ENCODE peak calls at places on chromosome 6, in nine cellular contexts. One of them, this sample, is unnamed.

GRCh38 chr6:32609731-32610640 is 20.3 kb upstream of the HLA-DRB1 start:
- DNase-seq in brain microvascular endothelial cell: peak
- DNase-seq in cardiac muscle cell: peak
- DNase-seq in thyroid gland: peak
- DNase-seq in PC-3: peak
- DNase-seq in RWPE1: peak
- DNase-seq in ovary: no peak
- DNase-seq in GM12878: peak
- DNase-seq in tibial nerve: peak
- DNase-seq in this sample: no peak

GRCh38 chr6:167487706-167488664 is 163.1 kb downstream of the TTLL2 start:
- DNase-seq in brain microvascular endothelial cell: no peak
- DNase-seq in cardiac muscle cell: no peak
- DNase-seq in thyroid gland: no peak
- DNase-seq in PC-3: no peak
- DNase-seq in RWPE1: no peak
- DNase-seq in ovary: no peak
- DNase-seq in GM12878: no peak
- DNase-seq in tibial nerve: no peak
- DNase-seq in this sample: no peak

GRCh38 chr6:159063549-159063948 is 18.8 kb upstream of the TAGAP start:
- DNase-seq in brain microvascular endothelial cell: no peak
- DNase-seq in cardiac muscle cell: no peak
- DNase-seq in thyroid gland: no peak
- DNase-seq in PC-3: no peak
- DNase-seq in RWPE1: no peak
- DNase-seq in ovary: no peak
- DNase-seq in GM12878: no peak
- DNase-seq in tibial nerve: no peak
- DNase-seq in this sample: no peak

GRCh38 chr6:108584323-108584722 is 23.6 kb downstream of the FOXO3 start:
- DNase-seq in brain microvascular endothelial cell: no peak
- DNase-seq in cardiac muscle cell: no peak
- DNase-seq in thyroid gland: no peak
- DNase-seq in PC-3: no peak
- DNase-seq in RWPE1: no peak
- DNase-seq in ovary: no peak
- DNase-seq in GM12878: no peak
- DNase-seq in tibial nerve: no peak
- DNase-seq in this sample: no peak

GRCh38 chr6:152112503-152113261 is 305.2 kb downstream of the ESR1 start:
- DNase-seq in brain microvascular endothelial cell: no peak
- DNase-seq in cardiac muscle cell: no peak
- DNase-seq in thyroid gland: peak
- DNase-seq in PC-3: no peak
- DNase-seq in RWPE1: no peak
- DNase-seq in ovary: no peak
- DNase-seq in GM12878: no peak
- DNase-seq in tibial nerve: peak
- DNase-seq in this sample: peak

GRCh38 chr6:129698430-129698829 is 11.5 kb downstream of the ARHGAP18 start:
- DNase-seq in brain microvascular endothelial cell: no peak
- DNase-seq in cardiac muscle cell: no peak
- DNase-seq in thyroid gland: no peak
- DNase-seq in PC-3: no peak
- DNase-seq in RWPE1: no peak
- DNase-seq in ovary: no peak
- DNase-seq in GM12878: no peak
- DNase-seq in tibial nerve: no peak
- DNase-seq in this sample: no peak

GRCh38 chr6:163738725-163739124 is 324.2 kb downstream of the QKI start:
- DNase-seq in brain microvascular endothelial cell: no peak
- DNase-seq in cardiac muscle cell: no peak
- DNase-seq in thyroid gland: no peak
- DNase-seq in PC-3: no peak
- DNase-seq in RWPE1: no peak
- DNase-seq in ovary: no peak
- DNase-seq in GM12878: no peak
- DNase-seq in tibial nerve: no peak
- DNase-seq in this sample: no peak

GRCh38 chr6:110528051-110528929 is 51.9 kb upstream of the SLC22A16 start:
- DNase-seq in brain microvascular endothelial cell: peak
- DNase-seq in cardiac muscle cell: peak
- DNase-seq in thyroid gland: peak
- DNase-seq in PC-3: peak
- DNase-seq in RWPE1: peak
- DNase-seq in ovary: no peak
- DNase-seq in GM12878: peak
- DNase-seq in tibial nerve: peak
- DNase-seq in this sample: no peak

GRCh38 chr6:168533428-168533827 is 92.4 kb downstream of the SMOC2 start:
- DNase-seq in brain microvascular endothelial cell: no peak
- DNase-seq in cardiac muscle cell: no peak
- DNase-seq in thyroid gland: peak
- DNase-seq in PC-3: no peak
- DNase-seq in RWPE1: no peak
- DNase-seq in ovary: no peak
- DNase-seq in GM12878: no peak
- DNase-seq in tibial nerve: peak
- DNase-seq in this sample: no peak

GRCh38 chr6:37630281-37630799 is 67.3 kb downstream of the MDGA1 start:
- DNase-seq in brain microvascular endothelial cell: peak
- DNase-seq in cardiac muscle cell: peak
- DNase-seq in thyroid gland: no peak
- DNase-seq in PC-3: peak
- DNase-seq in RWPE1: peak
- DNase-seq in ovary: no peak
- DNase-seq in GM12878: no peak
- DNase-seq in tibial nerve: no peak
- DNase-seq in this sample: no peak
- H3K27ac ChIP-seq in brain microvascular endothelial cell: peak
- H3K27ac ChIP-seq in cardiac muscle cell: no peak
- H3K27ac ChIP-seq in thyroid gland: no peak
- H3K27ac ChIP-seq in PC-3: peak
- H3K27ac ChIP-seq in RWPE1: peak
- H3K27ac ChIP-seq in ovary: no peak
- H3K27ac ChIP-seq in GM12878: no peak
- H3K27ac ChIP-seq in tibial nerve: no peak
- H3K27ac ChIP-seq in this sample: no peak

DNA sequence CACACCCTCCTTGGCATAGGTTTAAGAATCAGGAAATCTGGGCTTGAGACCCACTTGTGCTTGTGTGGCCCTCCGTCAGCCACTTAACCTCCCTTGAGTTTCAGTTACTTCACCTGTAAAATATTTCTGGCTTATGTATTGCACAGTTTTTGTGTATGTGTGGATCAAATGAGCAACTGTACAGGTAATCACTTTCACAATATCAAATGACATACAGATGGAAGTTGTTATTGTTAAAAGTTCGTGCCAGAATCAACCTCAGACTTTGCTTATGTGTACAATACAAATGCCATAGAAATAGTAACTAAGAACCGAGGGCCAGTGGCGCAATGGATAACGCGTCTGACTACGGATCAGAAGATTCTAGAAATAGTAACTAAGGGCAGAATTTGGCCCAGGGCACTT is 65.6 kb upstream of the KIF13A start:
- DNase-seq in brain microvascular endothelial cell: no peak
- DNase-seq in cardiac muscle cell: no peak
- DNase-seq in thyroid gland: no peak
- DNase-seq in PC-3: no peak
- DNase-seq in RWPE1: no peak
- DNase-seq in ovary: no peak
- DNase-seq in GM12878: no peak
- DNase-seq in tibial nerve: no peak
- DNase-seq in this sample: no peak
- H3K27ac ChIP-seq in brain microvascular endothelial cell: no peak
- H3K27ac ChIP-seq in cardiac muscle cell: no peak
- H3K27ac ChIP-seq in thyroid gland: no peak
- H3K27ac ChIP-seq in PC-3: no peak
- H3K27ac ChIP-seq in RWPE1: no peak
- H3K27ac ChIP-seq in ovary: no peak
- H3K27ac ChIP-seq in GM12878: no peak
- H3K27ac ChIP-seq in tibial nerve: peak
- H3K27ac ChIP-seq in this sample: no peak

DNA sequence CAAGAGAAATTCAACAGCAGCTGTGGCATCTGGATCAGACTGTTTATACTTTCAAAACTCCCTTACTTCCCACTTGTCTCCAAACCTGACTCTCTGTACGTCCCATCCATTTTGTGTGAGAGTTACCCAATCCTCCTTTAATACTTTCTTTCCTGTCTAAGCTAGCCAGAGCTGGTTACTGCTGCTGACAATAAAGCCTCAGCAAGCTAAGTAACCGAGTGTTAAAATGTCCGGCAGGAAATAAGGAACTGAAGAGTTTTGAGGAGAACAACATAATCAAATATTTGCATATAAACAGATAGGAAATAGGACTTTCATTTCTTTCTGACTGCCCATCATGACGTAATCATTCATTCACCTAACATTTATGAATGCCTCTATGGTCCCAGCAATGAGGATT is 11.6 kb downstream of the TMEM30A start:
- DNase-seq in brain microvascular endothelial cell: no peak
- DNase-seq in cardiac muscle cell: no peak
- DNase-seq in thyroid gland: no peak
- DNase-seq in PC-3: no peak
- DNase-seq in RWPE1: no peak
- DNase-seq in ovary: no peak
- DNase-seq in GM12878: no peak
- DNase-seq in tibial nerve: no peak
- DNase-seq in this sample: no peak
- H3K27ac ChIP-seq in brain microvascular endothelial cell: peak
- H3K27ac ChIP-seq in cardiac muscle cell: peak
- H3K27ac ChIP-seq in thyroid gland: no peak
- H3K27ac ChIP-seq in PC-3: no peak
- H3K27ac ChIP-seq in RWPE1: no peak
- H3K27ac ChIP-seq in ovary: no peak
- H3K27ac ChIP-seq in GM12878: peak
- H3K27ac ChIP-seq in tibial nerve: no peak
- H3K27ac ChIP-seq in this sample: no peak

GRCh38 chr6:101668496-101668895 is 275.0 kb downstream of the GRIK2 start:
- DNase-seq in brain microvascular endothelial cell: no peak
- DNase-seq in cardiac muscle cell: peak
- DNase-seq in thyroid gland: no peak
- DNase-seq in PC-3: no peak
- DNase-seq in RWPE1: peak
- DNase-seq in ovary: no peak
- DNase-seq in GM12878: no peak
- DNase-seq in tibial nerve: no peak
- DNase-seq in this sample: no peak

GRCh38 chr6:101662111-101662897 is 268.8 kb downstream of the GRIK2 start:
- DNase-seq in brain microvascular endothelial cell: no peak
- DNase-seq in cardiac muscle cell: no peak
- DNase-seq in thyroid gland: no peak
- DNase-seq in PC-3: no peak
- DNase-seq in RWPE1: no peak
- DNase-seq in ovary: no peak
- DNase-seq in GM12878: no peak
- DNase-seq in tibial nerve: no peak
- DNase-seq in this sample: no peak

GRCh38 chr6:101666256-101666655 is 272.7 kb downstream of the GRIK2 start:
- DNase-seq in brain microvascular endothelial cell: peak
- DNase-seq in cardiac muscle cell: peak
- DNase-seq in thyroid gland: peak
- DNase-seq in PC-3: peak
- DNase-seq in RWPE1: peak
- DNase-seq in ovary: no peak
- DNase-seq in GM12878: no peak
- DNase-seq in tibial nerve: no peak
- DNase-seq in this sample: no peak

DNA sequence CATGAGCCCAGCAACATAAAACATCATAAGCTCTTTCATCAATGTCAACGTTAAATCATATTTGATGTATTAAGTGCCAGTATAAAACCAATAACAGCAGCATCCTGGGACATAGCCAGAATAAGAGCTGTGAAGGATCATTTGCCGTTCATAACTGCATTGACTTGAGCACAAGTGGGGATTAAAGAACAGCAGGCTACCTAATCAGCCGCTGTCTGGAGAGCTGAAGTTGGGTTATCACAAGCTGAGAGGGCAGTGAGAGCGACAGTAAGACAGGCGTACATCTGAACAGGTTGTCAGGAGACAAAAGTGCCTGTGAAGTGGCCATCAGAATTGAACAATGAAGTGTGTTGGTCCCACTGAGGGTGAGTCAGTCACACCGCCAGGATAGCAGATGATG is 269.6 kb downstream of the GRIK2 start:
- DNase-seq in brain microvascular endothelial cell: no peak
- DNase-seq in cardiac muscle cell: no peak
- DNase-seq in thyroid gland: no peak
- DNase-seq in PC-3: no peak
- DNase-seq in RWPE1: no peak
- DNase-seq in ovary: no peak
- DNase-seq in GM12878: no peak
- DNase-seq in tibial nerve: no peak
- DNase-seq in this sample: no peak
- H3K27ac ChIP-seq in brain microvascular endothelial cell: no peak
- H3K27ac ChIP-seq in cardiac muscle cell: no peak
- H3K27ac ChIP-seq in thyroid gland: no peak
- H3K27ac ChIP-seq in PC-3: no peak
- H3K27ac ChIP-seq in RWPE1: no peak
- H3K27ac ChIP-seq in ovary: no peak
- H3K27ac ChIP-seq in GM12878: no peak
- H3K27ac ChIP-seq in tibial nerve: no peak
- H3K27ac ChIP-seq in this sample: no peak

GRCh38 chr6:53300656-53301551 is 47.8 kb downstream of the ELOVL5 start:
- DNase-seq in brain microvascular endothelial cell: no peak
- DNase-seq in cardiac muscle cell: peak
- DNase-seq in thyroid gland: no peak
- DNase-seq in PC-3: no peak
- DNase-seq in RWPE1: no peak
- DNase-seq in ovary: no peak
- DNase-seq in GM12878: no peak
- DNase-seq in tibial nerve: no peak
- DNase-seq in this sample: peak
- H3K27ac ChIP-seq in brain microvascular endothelial cell: peak
- H3K27ac ChIP-seq in cardiac muscle cell: peak
- H3K27ac ChIP-seq in thyroid gland: peak
- H3K27ac ChIP-seq in PC-3: peak
- H3K27ac ChIP-seq in RWPE1: peak
- H3K27ac ChIP-seq in ovary: no peak
- H3K27ac ChIP-seq in GM12878: no peak
- H3K27ac ChIP-seq in tibial nerve: peak
- H3K27ac ChIP-seq in this sample: peak

DNA sequence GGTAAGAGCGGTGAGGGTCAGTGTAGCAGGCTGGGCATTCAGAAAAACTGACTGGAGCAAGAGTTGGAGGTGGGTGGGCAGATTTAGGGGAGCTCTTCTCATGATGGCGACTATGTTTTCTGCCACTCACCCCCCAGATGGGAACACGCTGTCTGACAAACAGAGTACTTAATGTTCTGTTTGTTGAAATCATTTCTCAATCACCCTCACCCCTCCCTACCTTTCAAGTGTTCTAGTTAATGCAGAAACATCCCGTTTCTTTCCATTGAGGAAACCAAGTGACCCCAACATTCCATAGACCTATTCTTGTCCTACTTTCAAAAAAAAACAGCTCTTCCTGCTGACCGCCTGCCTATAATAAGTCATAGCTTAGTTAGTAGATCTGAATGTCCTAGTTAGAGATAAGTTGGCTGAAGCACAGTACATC is 132.5 kb upstream of the NEDD9 start:
- DNase-seq in brain microvascular endothelial cell: peak
- DNase-seq in cardiac muscle cell: peak
- DNase-seq in thyroid gland: peak
- DNase-seq in PC-3: no peak
- DNase-seq in RWPE1: no peak
- DNase-seq in ovary: no peak
- DNase-seq in GM12878: no peak
- DNase-seq in tibial nerve: peak
- DNase-seq in this sample: no peak
- H3K27ac ChIP-seq in brain microvascular endothelial cell: peak
- H3K27ac ChIP-seq in cardiac muscle cell: no peak
- H3K27ac ChIP-seq in thyroid gland: peak
- H3K27ac ChIP-seq in PC-3: no peak
- H3K27ac ChIP-seq in RWPE1: no peak
- H3K27ac ChIP-seq in ovary: no peak
- H3K27ac ChIP-seq in GM12878: peak
- H3K27ac ChIP-seq in tibial nerve: peak
- H3K27ac ChIP-seq in this sample: no peak